ENCODE peak calls at places on chromosome 20, in eight cellular contexts. One of them, this sample, is unnamed. For H3K9me3, the result is how much of the 10 kb centered on the place peaks cover.

GRCh38 chr20:43194187-43194586 is 4.5 kb upstream of the PTPRT start:
- DNase-seq in upper lobe of right lung: no peak
- DNase-seq in neural progenitor cell: no peak
- DNase-seq in left lung: peak
- DNase-seq in right atrium auricular region: no peak
- DNase-seq in psoas muscle: no peak
- DNase-seq in tibial artery: no peak
- DNase-seq in adrenal gland: no peak
- DNase-seq in this sample: no peak

GRCh38 chr20:11387189-11387754 is 530.4 kb upstream of the BTBD3 start:
- DNase-seq in upper lobe of right lung: no peak
- DNase-seq in neural progenitor cell: no peak
- DNase-seq in left lung: no peak
- DNase-seq in right atrium auricular region: no peak
- DNase-seq in psoas muscle: no peak
- DNase-seq in tibial artery: no peak
- DNase-seq in adrenal gland: peak
- DNase-seq in this sample: no peak

GRCh38 chr20:59802471-59803221 is 130.8 kb downstream of the SYCP2 start:
- DNase-seq in upper lobe of right lung: no peak
- DNase-seq in neural progenitor cell: no peak
- DNase-seq in left lung: no peak
- DNase-seq in right atrium auricular region: peak
- DNase-seq in psoas muscle: no peak
- DNase-seq in tibial artery: no peak
- DNase-seq in adrenal gland: no peak
- DNase-seq in this sample: no peak

GRCh38 chr20:35918021-35918420 is 36.3 kb downstream of the SCAND1 start:
- DNase-seq in upper lobe of right lung: no peak
- DNase-seq in neural progenitor cell: no peak
- DNase-seq in left lung: no peak
- DNase-seq in right atrium auricular region: no peak
- DNase-seq in psoas muscle: no peak
- DNase-seq in tibial artery: no peak
- DNase-seq in adrenal gland: no peak
- DNase-seq in this sample: no peak

GRCh38 chr20:45508068-45508886 is 7.1 kb downstream of the SPINT3 start:
- DNase-seq in upper lobe of right lung: no peak
- DNase-seq in neural progenitor cell: no peak
- DNase-seq in left lung: no peak
- DNase-seq in right atrium auricular region: no peak
- DNase-seq in psoas muscle: no peak
- DNase-seq in tibial artery: no peak
- DNase-seq in adrenal gland: no peak
- DNase-seq in this sample: peak

GRCh38 chr20:48595495-48596475 is 232.0 kb downstream of the PREX1 start:
- DNase-seq in upper lobe of right lung: no peak
- DNase-seq in neural progenitor cell: no peak
- DNase-seq in left lung: no peak
- DNase-seq in right atrium auricular region: no peak
- DNase-seq in psoas muscle: no peak
- DNase-seq in tibial artery: no peak
- DNase-seq in adrenal gland: no peak
- DNase-seq in this sample: no peak

GRCh38 chr20:52572687-52573086 is 381.1 kb upstream of the ZFP64 start:
- DNase-seq in upper lobe of right lung: no peak
- DNase-seq in neural progenitor cell: no peak
- DNase-seq in left lung: no peak
- DNase-seq in right atrium auricular region: no peak
- DNase-seq in psoas muscle: no peak
- DNase-seq in tibial artery: no peak
- DNase-seq in adrenal gland: no peak
- DNase-seq in this sample: no peak

GRCh38 chr20:17391108-17391771 is 139.9 kb downstream of the BFSP1 start:
- DNase-seq in upper lobe of right lung: no peak
- DNase-seq in neural progenitor cell: no peak
- DNase-seq in left lung: no peak
- DNase-seq in right atrium auricular region: no peak
- DNase-seq in psoas muscle: no peak
- DNase-seq in tibial artery: no peak
- DNase-seq in adrenal gland: no peak
- DNase-seq in this sample: no peak

GRCh38 chr20:10955166-10955565 is 281.4 kb upstream of the JAG1 start:
- DNase-seq in upper lobe of right lung: no peak
- DNase-seq in neural progenitor cell: no peak
- DNase-seq in left lung: no peak
- DNase-seq in right atrium auricular region: no peak
- DNase-seq in psoas muscle: no peak
- DNase-seq in tibial artery: no peak
- DNase-seq in adrenal gland: no peak
- DNase-seq in this sample: no peak

GRCh38 chr20:9323622-9324021 is 190.8 kb upstream of the LAMP5 start:
- DNase-seq in upper lobe of right lung: no peak
- DNase-seq in neural progenitor cell: peak
- DNase-seq in left lung: no peak
- DNase-seq in right atrium auricular region: no peak
- DNase-seq in psoas muscle: no peak
- DNase-seq in tibial artery: no peak
- DNase-seq in adrenal gland: no peak
- DNase-seq in this sample: no peak

GRCh38 chr20:3547906-3548305 is 77.1 kb downstream of the ATRN start:
- DNase-seq in upper lobe of right lung: no peak
- DNase-seq in neural progenitor cell: no peak
- DNase-seq in left lung: no peak
- DNase-seq in right atrium auricular region: no peak
- DNase-seq in psoas muscle: no peak
- DNase-seq in tibial artery: no peak
- DNase-seq in adrenal gland: no peak
- DNase-seq in this sample: no peak

GRCh38 chr20:57616143-57616951 is 3.9 kb downstream of the ZBP1 start:
- DNase-seq in upper lobe of right lung: no peak
- DNase-seq in neural progenitor cell: no peak
- DNase-seq in left lung: peak
- DNase-seq in right atrium auricular region: peak
- DNase-seq in psoas muscle: no peak
- DNase-seq in tibial artery: no peak
- DNase-seq in adrenal gland: no peak
- DNase-seq in this sample: no peak

GRCh38 chr20:8385247-8385646 is 253.2 kb downstream of the PLCB1 start:
- DNase-seq in upper lobe of right lung: no peak
- DNase-seq in neural progenitor cell: peak
- DNase-seq in left lung: peak
- DNase-seq in right atrium auricular region: no peak
- DNase-seq in psoas muscle: peak
- DNase-seq in tibial artery: no peak
- DNase-seq in adrenal gland: no peak
- DNase-seq in this sample: no peak

GRCh38 chr20:14069796-14070195 is 74.5 kb downstream of the MACROD2 start:
- DNase-seq in upper lobe of right lung: no peak
- DNase-seq in neural progenitor cell: no peak
- DNase-seq in left lung: peak
- DNase-seq in right atrium auricular region: no peak
- DNase-seq in psoas muscle: no peak
- DNase-seq in tibial artery: no peak
- DNase-seq in adrenal gland: no peak
- DNase-seq in this sample: no peak

DNA sequence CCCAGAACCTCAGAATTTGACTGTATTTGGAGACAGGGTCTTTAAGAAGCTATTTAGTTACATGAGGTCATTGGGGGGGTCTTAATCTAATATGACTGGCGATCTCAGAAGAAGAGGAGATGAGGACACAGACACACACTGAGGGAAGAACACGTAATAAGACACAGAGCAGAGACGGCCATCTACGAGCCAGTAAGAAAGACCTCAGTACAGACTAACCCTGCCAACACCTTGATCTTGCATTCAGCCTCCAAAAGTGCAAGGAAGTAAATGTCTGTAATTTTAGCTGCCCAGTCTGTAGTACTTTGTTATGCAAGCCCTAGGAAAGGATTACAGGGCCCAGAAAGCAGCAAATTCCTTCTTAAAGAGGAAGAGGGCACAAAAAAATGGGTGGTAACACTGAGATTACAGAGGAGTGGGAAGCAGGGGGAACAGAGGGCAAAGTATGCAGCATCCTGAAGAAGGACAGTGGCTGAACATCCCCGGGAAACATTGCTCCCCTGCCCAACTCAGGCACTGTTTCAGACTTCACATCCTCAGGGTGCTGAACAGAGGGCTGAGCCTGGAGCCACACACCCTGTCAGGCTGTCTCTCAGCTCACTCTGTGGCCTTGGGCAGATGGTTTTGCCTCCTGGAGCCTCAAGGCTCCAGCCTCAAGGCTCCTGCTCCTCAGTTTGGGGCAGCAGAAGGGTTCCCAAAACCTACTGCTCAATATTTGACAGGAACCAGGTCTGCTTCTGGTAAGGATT is 27.9 kb upstream of the SIRPG start:
- DNase-seq in upper lobe of right lung: no peak
- DNase-seq in neural progenitor cell: no peak
- DNase-seq in left lung: no peak
- DNase-seq in right atrium auricular region: peak
- DNase-seq in psoas muscle: no peak
- DNase-seq in tibial artery: no peak
- DNase-seq in adrenal gland: no peak
- DNase-seq in this sample: no peak
- H3K4me3 ChIP-seq in upper lobe of right lung: no peak
- H3K4me3 ChIP-seq in neural progenitor cell: no peak
- H3K4me3 ChIP-seq in left lung: no peak
- H3K4me3 ChIP-seq in right atrium auricular region: no peak
- H3K4me3 ChIP-seq in psoas muscle: no peak
- H3K4me3 ChIP-seq in tibial artery: no peak
- H3K4me3 ChIP-seq in adrenal gland: no peak
- H3K4me3 ChIP-seq in this sample: no peak

GRCh38 chr20:55472704-55473103 is 532.6 kb downstream of the CBLN4 start:
- DNase-seq in upper lobe of right lung: no peak
- DNase-seq in neural progenitor cell: peak
- DNase-seq in left lung: no peak
- DNase-seq in right atrium auricular region: no peak
- DNase-seq in psoas muscle: no peak
- DNase-seq in tibial artery: no peak
- DNase-seq in adrenal gland: no peak
- DNase-seq in this sample: no peak
- H3K9me3 ChIP-seq in upper lobe of right lung: under half
- H3K9me3 ChIP-seq in neural progenitor cell: under half
- H3K9me3 ChIP-seq in left lung: under half
- H3K9me3 ChIP-seq in right atrium auricular region: under half
- H3K9me3 ChIP-seq in psoas muscle: under half
- H3K9me3 ChIP-seq in tibial artery: under half
- H3K9me3 ChIP-seq in adrenal gland: under half
- H3K9me3 ChIP-seq in this sample: under half

GRCh38 chr20:44217342-44218092 is 6.9 kb upstream of the OSER1 start:
- DNase-seq in upper lobe of right lung: peak
- DNase-seq in neural progenitor cell: peak
- DNase-seq in left lung: peak
- DNase-seq in right atrium auricular region: peak
- DNase-seq in psoas muscle: peak
- DNase-seq in tibial artery: peak
- DNase-seq in adrenal gland: peak
- DNase-seq in this sample: peak

GRCh38 chr20:44219287-44219686 is 8.7 kb upstream of the OSER1 start:
- DNase-seq in upper lobe of right lung: no peak
- DNase-seq in neural progenitor cell: no peak
- DNase-seq in left lung: no peak
- DNase-seq in right atrium auricular region: peak
- DNase-seq in psoas muscle: no peak
- DNase-seq in tibial artery: no peak
- DNase-seq in adrenal gland: no peak
- DNase-seq in this sample: no peak

GRCh38 chr20:44221368-44221767 is 10.8 kb upstream of the OSER1 start:
- DNase-seq in upper lobe of right lung: no peak
- DNase-seq in neural progenitor cell: no peak
- DNase-seq in left lung: no peak
- DNase-seq in right atrium auricular region: peak
- DNase-seq in psoas muscle: no peak
- DNase-seq in tibial artery: no peak
- DNase-seq in adrenal gland: no peak
- DNase-seq in this sample: no peak

GRCh38 chr20:44219791-44220190 is 9.2 kb upstream of the OSER1 start:
- DNase-seq in upper lobe of right lung: no peak
- DNase-seq in neural progenitor cell: no peak
- DNase-seq in left lung: no peak
- DNase-seq in right atrium auricular region: peak
- DNase-seq in psoas muscle: no peak
- DNase-seq in tibial artery: no peak
- DNase-seq in adrenal gland: no peak
- DNase-seq in this sample: no peak

DNA sequence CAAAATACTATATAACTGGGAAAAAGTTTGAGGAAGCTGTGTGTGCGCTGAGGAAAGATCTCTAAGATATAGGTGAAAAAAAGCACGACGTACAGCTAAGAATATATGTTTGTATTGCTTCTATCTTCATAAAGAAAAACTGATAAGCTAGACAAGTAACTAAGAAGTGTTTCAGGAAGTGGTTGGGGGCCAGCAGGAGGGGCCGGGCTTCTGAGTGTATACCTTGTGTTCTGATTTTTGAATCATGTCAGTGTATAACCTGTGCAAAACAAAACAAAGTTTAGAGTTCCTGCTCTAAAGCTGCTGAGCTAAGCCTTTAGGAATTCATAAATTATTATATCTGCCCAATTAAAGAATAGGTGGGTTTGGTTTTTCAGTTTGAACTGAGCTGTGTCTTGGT is 7.9 kb upstream of the OSER1 start:
- DNase-seq in upper lobe of right lung: no peak
- DNase-seq in neural progenitor cell: no peak
- DNase-seq in left lung: no peak
- DNase-seq in right atrium auricular region: no peak
- DNase-seq in psoas muscle: no peak
- DNase-seq in tibial artery: no peak
- DNase-seq in adrenal gland: no peak
- DNase-seq in this sample: no peak
- H3K4me3 ChIP-seq in upper lobe of right lung: peak
- H3K4me3 ChIP-seq in neural progenitor cell: no peak
- H3K4me3 ChIP-seq in left lung: no peak
- H3K4me3 ChIP-seq in right atrium auricular region: no peak
- H3K4me3 ChIP-seq in psoas muscle: no peak
- H3K4me3 ChIP-seq in tibial artery: no peak
- H3K4me3 ChIP-seq in adrenal gland: no peak
- H3K4me3 ChIP-seq in this sample: no peak

GRCh38 chr20:29300579-29301551 is 1956.6 kb upstream of the DEFB115 start:
- DNase-seq in upper lobe of right lung: peak
- DNase-seq in neural progenitor cell: no peak
- DNase-seq in left lung: no peak
- DNase-seq in right atrium auricular region: no peak
- DNase-seq in psoas muscle: no peak
- DNase-seq in tibial artery: no peak
- DNase-seq in adrenal gland: no peak
- DNase-seq in this sample: no peak

GRCh38 chr20:29301624-29302259 is 1955.7 kb upstream of the DEFB115 start:
- DNase-seq in upper lobe of right lung: peak
- DNase-seq in neural progenitor cell: no peak
- DNase-seq in left lung: no peak
- DNase-seq in right atrium auricular region: no peak
- DNase-seq in psoas muscle: no peak
- DNase-seq in tibial artery: no peak
- DNase-seq in adrenal gland: no peak
- DNase-seq in this sample: no peak

GRCh38 chr20:29298759-29299613 is 1958.5 kb upstream of the DEFB115 start:
- DNase-seq in upper lobe of right lung: no peak
- DNase-seq in neural progenitor cell: no peak
- DNase-seq in left lung: no peak
- DNase-seq in right atrium auricular region: no peak
- DNase-seq in psoas muscle: no peak
- DNase-seq in tibial artery: no peak
- DNase-seq in adrenal gland: no peak
- DNase-seq in this sample: no peak

GRCh38 chr20:29298271-29298590 is 1959.2 kb upstream of the DEFB115 start:
- DNase-seq in upper lobe of right lung: no peak
- DNase-seq in neural progenitor cell: no peak
- DNase-seq in left lung: no peak
- DNase-seq in right atrium auricular region: no peak
- DNase-seq in psoas muscle: no peak
- DNase-seq in tibial artery: no peak
- DNase-seq in adrenal gland: no peak
- DNase-seq in this sample: no peak

GRCh38 chr20:29299811-29300578 is 1957.5 kb upstream of the DEFB115 start:
- DNase-seq in upper lobe of right lung: no peak
- DNase-seq in neural progenitor cell: no peak
- DNase-seq in left lung: no peak
- DNase-seq in right atrium auricular region: no peak
- DNase-seq in psoas muscle: no peak
- DNase-seq in tibial artery: no peak
- DNase-seq in adrenal gland: no peak
- DNase-seq in this sample: no peak
- H3K9me3 ChIP-seq in upper lobe of right lung: under half
- H3K9me3 ChIP-seq in neural progenitor cell: under half
- H3K9me3 ChIP-seq in left lung: under half
- H3K9me3 ChIP-seq in right atrium auricular region: under half
- H3K9me3 ChIP-seq in psoas muscle: under half
- H3K9me3 ChIP-seq in tibial artery: under half
- H3K9me3 ChIP-seq in adrenal gland: under half
- H3K9me3 ChIP-seq in this sample: under half

This sample was measured in small intestine.